ENCODE peak calls at places on chromosomes 12 and 14, in five cellular contexts. O is K562, I is HepG2, T is H1, C is GM12878. B is an unnamed sample.

GRCh38 chr12:25825494-25825893 is 133.0 kb upstream of the RASSF8 start:
- DNase-seq in O (no peak), I (no peak), T (no peak), C (no peak), B (no peak)

GRCh38 chr12:24960222-24960855 is 11.4 kb upstream of the BCAT1 start:
- DNase-seq in O (peak), I (peak), T (no peak), C (peak), B (peak)

GRCh38 chr12:131454418-131455217 is 256.3 kb upstream of the SFSWAP start:
- DNase-seq in O (peak), I (peak), T (peak), C (no peak), B (peak)

GRCh38 chr14:51118993-51119392 is 24.1 kb upstream of the TRIM9 start:
- DNase-seq in O (no peak), I (no peak), T (no peak), C (no peak), B (no peak)

GRCh38 chr14:104876251-104876699 is 11.2 kb downstream of the CEP170B start:
- DNase-seq in O (peak), I (no peak), T (peak), C (no peak), B (peak)

GRCh38 chr12:13962699-13963098 is 18.7 kb downstream of the GRIN2B start:
- DNase-seq in O (peak), I (peak), T (no peak), C (no peak), B (peak)

GRCh38 chr14:30227871-30228270 is 300.2 kb upstream of the PRKD1 start:
- DNase-seq in O (no peak), I (no peak), T (no peak), C (no peak), B (no peak)

GRCh38 chr12:51372021-51372420 is 19.2 kb downstream of the GALNT6 start:
- DNase-seq in O (no peak), I (no peak), T (no peak), C (no peak), B (no peak)

GRCh38 chr14:76546426-76547221 is 170.7 kb downstream of the ESRRB start:
- DNase-seq in O (peak), I (peak), T (no peak), C (no peak), B (peak)

GRCh38 chr14:76904740-76905569 is 78.7 kb downstream of the LRRC74A start:
- DNase-seq in O (no peak), I (peak), T (no peak), C (peak), B (peak)

GRCh38 chr12:122023339-122024131 is 1.9 kb downstream of the BCL7A start:
- DNase-seq in O (peak), I (peak), T (no peak), C (no peak), B (peak)

GRCh38 chr14:36398463-36399291 is 78.2 kb upstream of the MBIP start:
- DNase-seq in O (no peak), I (no peak), T (no peak), C (no peak), B (no peak)

GRCh38 chr12:55696141-55696540 is 11.6 kb downstream of the ITGA7 start:
- DNase-seq in O (no peak), I (no peak), T (no peak), C (no peak), B (no peak)

GRCh38 chr14:96631621-96632362 is 129.6 kb downstream of the PAPOLA start:
- DNase-seq in O (peak), I (no peak), T (no peak), C (no peak), B (no peak)

GRCh38 chr12:116282371-116283286 is 5.1 kb upstream of the MED13L start:
- DNase-seq in O (peak), I (no peak), T (no peak), C (no peak), B (no peak)

GRCh38 chr12:49061157-49061650 is 610 bp upstream of the KMT2D start:
- DNase-seq in O (no peak), I (no peak), T (no peak), C (no peak), B (no peak)

GRCh38 chr14:97655169-97655948 is 858.2 kb downstream of the VRK1 start:
- DNase-seq in O (no peak), I (no peak), T (no peak), C (no peak), B (no peak)

GRCh38 chr12:5806376-5807089 is 138.5 kb downstream of the ANO2 start:
- DNase-seq in O (no peak), I (no peak), T (no peak), C (no peak), B (no peak)

GRCh38 chr12:111754671-111755070 is 12.1 kb upstream of the ALDH2 start:
- DNase-seq in O (no peak), I (no peak), T (no peak), C (no peak), B (no peak)

GRCh38 chr12:89951050-89951693 is 242.5 kb upstream of the ATP2B1 start:
- DNase-seq in O (peak), I (no peak), T (no peak), C (no peak), B (peak)

GRCh38 chr14:50926851-50927386 is 17.4 kb downstream of the PYGL start:
- DNase-seq in O (peak), I (no peak), T (no peak), C (no peak), B (no peak)

GRCh38 chr12:132196038-132196872 is 52.0 kb downstream of the NOC4L start:
- DNase-seq in O (no peak), I (no peak), T (no peak), C (no peak), B (no peak)

GRCh38 chr14:84477996-84478395 is 1051.9 kb upstream of the FLRT2 start:
- DNase-seq in O (no peak), I (no peak), T (no peak), C (no peak), B (no peak)

GRCh38 chr12:104480826-104481457 is 24.2 kb downstream of the CHST11 start:
- DNase-seq in O (peak), I (no peak), T (no peak), C (no peak), B (no peak)

GRCh38 chr12:106329231-106329985 is 26.9 kb downstream of the TCP11L2 start:
- DNase-seq in O (no peak), I (no peak), T (no peak), C (no peak), B (no peak)

GRCh38 chr14:61720302-61720677 is 25.0 kb downstream of the HIF1A start:
- DNase-seq in O (no peak), I (no peak), T (no peak), C (no peak), B (no peak)

GRCh38 chr14:68667313-68667791 is 125.5 kb downstream of the ZFP36L1 start:
- DNase-seq in O (no peak), I (no peak), T (no peak), C (no peak), B (no peak)

GRCh38 chr12:89895591-89895990 is 187.0 kb upstream of the ATP2B1 start:
- DNase-seq in O (no peak), I (no peak), T (no peak), C (no peak), B (no peak)

GRCh38 chr14:66315098-66315497 is 171.1 kb upstream of the CCDC196 start:
- DNase-seq in O (no peak), I (no peak), T (no peak), C (no peak), B (no peak)

GRCh38 chr12:45336331-45336730 is 120.4 kb downstream of the ANO6 start:
- DNase-seq in O (peak), I (no peak), T (no peak), C (no peak), B (peak)

GRCh38 chr12:97313471-97314190 is 149.0 kb upstream of the RMST start:
- DNase-seq in O (no peak), I (peak), T (no peak), C (no peak), B (no peak)

GRCh38 chr14:80425686-80426085 is 214.4 kb upstream of the DIO2 start:
- DNase-seq in O (no peak), I (no peak), T (no peak), C (no peak), B (peak)

GRCh38 chr12:26623136-26623535 is 209.9 kb downstream of the ITPR2 start:
- DNase-seq in O (no peak), I (no peak), T (no peak), C (no peak), B (no peak)

GRCh38 chr14:103204852-103205540 is 81.7 kb downstream of the TNFAIP2 start:
- DNase-seq in O (peak), I (no peak), T (no peak), C (no peak), B (no peak)

GRCh38 chr14:92693998-92694780 is 54.2 kb downstream of the LGMN start:
- DNase-seq in O (peak), I (peak), T (no peak), C (no peak), B (peak)

GRCh38 chr14:20878695-20879094 is 12.5 kb upstream of the RNASE3 start:
- DNase-seq in O (no peak), I (no peak), T (no peak), C (no peak), B (no peak)
- TF ChIP-seq KDM1A in O (no peak), I (no peak), T (no peak), C (no peak), B (no peak)

GRCh38 chr12:1815108-1815507 is 5.3 kb upstream of the LRTM2 start:
- DNase-seq in O (no peak), I (no peak), T (no peak), C (no peak), B (no peak)

GRCh38 chr12:1812650-1813302 is 7.6 kb upstream of the LRTM2 start:
- DNase-seq in O (peak), I (peak), T (no peak), C (no peak), B (no peak)

GRCh38 chr12:1811948-1812291 is 8.4 kb upstream of the LRTM2 start:
- DNase-seq in O (no peak), I (no peak), T (no peak), C (no peak), B (no peak)

GRCh38 chr12:1815814-1816729 is 4.3 kb upstream of the LRTM2 start:
- DNase-seq in O (no peak), I (peak), T (no peak), C (no peak), B (no peak)

DNA sequence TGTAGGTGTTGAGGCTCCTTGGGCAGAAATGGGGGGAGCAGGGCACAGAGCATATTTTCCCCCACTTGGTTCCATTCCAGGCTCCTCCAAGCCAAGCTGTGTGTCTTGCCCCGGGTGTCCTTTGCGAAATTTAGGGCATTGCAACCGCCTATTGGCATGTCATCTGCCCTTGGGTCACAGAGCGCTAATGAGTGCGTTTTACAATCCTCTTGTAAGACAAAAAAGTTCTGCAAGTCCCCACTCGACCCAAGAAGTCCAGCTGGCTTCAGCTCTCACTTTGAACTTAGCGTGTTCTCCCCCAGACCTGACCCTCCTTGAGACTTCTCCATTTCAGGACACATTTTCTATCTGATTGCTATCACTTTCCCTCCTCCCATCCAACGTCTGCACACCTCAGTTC is 6.1 kb upstream of the LRTM2 start:
- DNase-seq in O (no peak), I (no peak), T (no peak), C (no peak), B (no peak)
- TF ChIP-seq KDM1A in O (no peak), I (no peak), T (no peak), C (no peak), B (no peak)

DNA sequence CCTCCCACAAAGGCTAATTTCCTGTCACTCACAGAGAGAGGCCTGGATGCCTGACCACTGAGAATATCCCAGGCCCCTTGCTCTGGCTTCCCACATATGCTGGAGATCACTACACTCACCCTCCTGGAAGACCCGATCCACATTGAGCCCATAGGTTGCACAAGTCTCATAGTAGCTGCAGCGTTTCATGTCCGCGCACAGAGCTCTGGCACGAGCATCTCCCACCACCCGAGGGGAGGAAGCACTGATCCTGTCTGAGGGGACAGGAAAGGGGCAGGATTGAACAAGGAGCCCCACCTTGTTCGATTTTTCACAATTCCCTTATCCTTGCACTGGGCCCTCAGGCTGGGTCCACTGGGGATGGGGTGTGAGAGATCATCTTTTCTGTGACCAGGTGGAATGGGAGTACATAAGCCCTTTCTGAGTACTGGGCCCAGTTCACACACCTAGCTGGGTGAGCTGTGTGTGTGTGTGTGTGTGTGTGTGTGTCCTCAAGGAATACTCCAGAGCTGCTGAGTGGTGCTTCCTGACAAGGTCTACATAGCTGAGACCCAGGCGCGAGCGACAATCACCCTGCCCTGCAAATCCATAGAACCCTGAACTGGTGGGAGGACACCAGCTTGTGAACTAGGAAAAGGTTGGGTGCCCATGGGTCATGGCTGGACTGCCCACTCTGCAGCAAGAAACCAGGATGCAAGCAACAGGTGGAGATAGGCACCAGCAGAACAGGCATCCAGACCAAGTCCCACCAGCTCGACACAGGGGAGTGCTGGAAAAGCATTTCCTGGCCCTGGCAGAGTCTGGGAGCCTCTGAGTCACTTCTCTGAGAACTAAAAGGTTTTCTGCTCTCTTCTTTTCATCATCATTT is 5.6 kb downstream of the AGAP2 start:
- DNase-seq in O (no peak), I (no peak), T (no peak), C (no peak), B (no peak)
- TF ChIP-seq KDM1A in O (no peak), I (no peak), T (no peak), C (no peak), B (no peak)

DNA sequence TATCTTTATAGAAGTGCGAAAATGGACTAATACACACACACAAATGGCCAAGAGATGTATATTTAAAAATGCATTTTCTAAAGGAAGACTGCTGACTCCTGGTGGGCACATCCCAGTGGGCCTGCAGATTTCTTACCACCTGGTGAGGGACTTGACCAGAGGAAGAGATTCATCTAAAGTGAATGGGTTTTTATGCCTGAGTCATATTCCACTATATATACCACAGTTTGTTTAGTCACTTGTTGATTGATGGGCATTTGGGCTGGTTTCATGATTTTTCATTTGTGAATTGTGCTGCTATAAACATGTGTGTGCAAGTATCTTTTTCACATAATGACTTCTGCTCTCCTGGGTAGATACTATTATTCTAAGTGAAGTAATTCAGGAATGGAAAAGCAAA is 277.3 kb downstream of the SLC16A7 start:
- DNase-seq in O (no peak), I (no peak), T (no peak), C (no peak), B (no peak)
- TF ChIP-seq KDM1A in O (no peak), I (no peak), T (no peak), C (no peak), B (no peak)

DNA sequence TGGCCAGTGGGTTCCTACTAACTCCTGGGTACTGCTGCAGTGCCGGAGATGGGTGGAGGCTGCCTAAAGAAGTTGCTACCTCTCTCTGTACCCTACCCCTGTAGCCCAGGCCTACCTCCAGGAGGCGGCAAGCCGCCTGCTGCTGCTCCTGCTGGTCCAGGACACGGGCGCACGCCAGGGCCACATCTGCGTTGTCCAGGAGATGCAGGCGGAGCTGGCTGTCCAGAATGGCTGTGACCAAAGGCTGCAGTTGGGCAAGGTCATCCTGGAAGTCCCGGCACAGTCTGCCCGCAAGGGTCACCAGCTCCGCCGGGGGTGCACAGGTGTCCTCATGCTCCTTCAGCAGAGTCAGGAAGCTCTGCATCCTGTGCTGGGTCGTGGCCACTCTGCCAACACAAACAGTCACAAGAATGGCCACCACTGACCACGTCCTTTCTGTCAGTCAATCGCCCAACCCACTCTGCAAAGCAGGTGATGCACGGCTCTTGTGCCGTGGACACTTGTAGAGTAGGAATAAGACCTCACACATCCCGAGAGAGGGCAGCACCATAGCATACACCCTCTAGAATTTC is 1.6 kb downstream of the ANHX start:
- DNase-seq in O (no peak), I (no peak), T (no peak), C (no peak), B (no peak)
- TF ChIP-seq KDM1A in O (no peak), I (no peak), T (no peak), C (no peak), B (no peak)

GRCh38 chr12:16171348-16171747 is 106.1 kb downstream of the SLC15A5 start:
- DNase-seq in O (no peak), I (no peak), T (no peak), C (no peak), B (no peak)

GRCh38 chr12:16168078-16168477 is 109.4 kb downstream of the SLC15A5 start:
- DNase-seq in O (no peak), I (no peak), T (no peak), C (no peak), B (no peak)

GRCh38 chr12:16166563-16167470 is 110.7 kb downstream of the SLC15A5 start:
- DNase-seq in O (no peak), I (no peak), T (no peak), C (no peak), B (no peak)

GRCh38 chr12:16163891-16164290 is 113.6 kb downstream of the SLC15A5 start:
- DNase-seq in O (no peak), I (no peak), T (no peak), C (no peak), B (no peak)

GRCh38 chr12:16165506-16165905 is 112.0 kb downstream of the SLC15A5 start:
- DNase-seq in O (peak), I (peak), T (peak), C (no peak), B (peak)
- TF ChIP-seq KDM1A in O (no peak), I (no peak), T (no peak), C (no peak), B (no peak)